ENCODE peak calls at places on chromosomes 2 and 18, in eight cellular contexts. One of them, this sample, is unnamed.
A peak's percentile ranks its signal among the peaks of the same experiment; 100 is the strongest.

GRCh38 chr2:211665299-211665698 is 873.3 kb downstream of the ERBB4 start:
- DNase-seq in astrocyte of the spinal cord: no peak
- DNase-seq in Right ventricle myocardium superior: no peak
- DNase-seq in left cardiac atrium: no peak
- DNase-seq in A549: no peak
- DNase-seq in brain pericyte: no peak
- DNase-seq in pancreas: no peak
- DNase-seq in CD8-positive, alpha-beta memory T cell: no peak
- DNase-seq in this sample: no peak

GRCh38 chr2:100691846-100692245 is 128.1 kb upstream of the NPAS2 start:
- DNase-seq in astrocyte of the spinal cord: no peak
- DNase-seq in Right ventricle myocardium superior: no peak
- DNase-seq in left cardiac atrium: no peak
- DNase-seq in A549: no peak
- DNase-seq in brain pericyte: no peak
- DNase-seq in pancreas: no peak
- DNase-seq in CD8-positive, alpha-beta memory T cell: no peak
- DNase-seq in this sample: no peak

GRCh38 chr2:73897240-73897583 is 4.4 kb downstream of the ACTG2 start:
- DNase-seq in astrocyte of the spinal cord: no peak
- DNase-seq in Right ventricle myocardium superior: no peak
- DNase-seq in left cardiac atrium: no peak
- DNase-seq in A549: no peak
- DNase-seq in brain pericyte: no peak
- DNase-seq in pancreas: no peak
- DNase-seq in CD8-positive, alpha-beta memory T cell: no peak
- DNase-seq in this sample: no peak

GRCh38 chr2:8572712-8573233 is 109.1 kb upstream of the ID2 start:
- DNase-seq in astrocyte of the spinal cord: no peak
- DNase-seq in Right ventricle myocardium superior: no peak
- DNase-seq in left cardiac atrium: no peak
- DNase-seq in A549: no peak
- DNase-seq in brain pericyte: no peak
- DNase-seq in pancreas: no peak
- DNase-seq in CD8-positive, alpha-beta memory T cell: no peak
- DNase-seq in this sample: no peak

GRCh38 chr2:172578860-172579512 is 23.1 kb downstream of the PDK1 start:
- DNase-seq in astrocyte of the spinal cord: no peak
- DNase-seq in Right ventricle myocardium superior: no peak
- DNase-seq in left cardiac atrium: no peak
- DNase-seq in A549: no peak
- DNase-seq in brain pericyte: no peak
- DNase-seq in pancreas: no peak
- DNase-seq in CD8-positive, alpha-beta memory T cell: no peak
- DNase-seq in this sample: no peak

GRCh38 chr18:42245137-42245536 is 290.1 kb downstream of the PIK3C3 start:
- DNase-seq in astrocyte of the spinal cord: no peak
- DNase-seq in Right ventricle myocardium superior: no peak
- DNase-seq in left cardiac atrium: no peak
- DNase-seq in A549: no peak
- DNase-seq in brain pericyte: no peak
- DNase-seq in pancreas: no peak
- DNase-seq in CD8-positive, alpha-beta memory T cell: no peak
- DNase-seq in this sample: no peak

GRCh38 chr2:64853894-64854293 is 135.3 kb upstream of the SLC1A4 start:
- DNase-seq in astrocyte of the spinal cord: no peak
- DNase-seq in Right ventricle myocardium superior: no peak
- DNase-seq in left cardiac atrium: no peak
- DNase-seq in A549: no peak
- DNase-seq in brain pericyte: no peak
- DNase-seq in pancreas: no peak
- DNase-seq in CD8-positive, alpha-beta memory T cell: no peak
- DNase-seq in this sample: no peak

GRCh38 chr2:221285156-221285555 is 286.9 kb downstream of the EPHA4 start:
- DNase-seq in astrocyte of the spinal cord: peak; percentile 10
- DNase-seq in Right ventricle myocardium superior: no peak
- DNase-seq in left cardiac atrium: no peak
- DNase-seq in A549: no peak
- DNase-seq in brain pericyte: no peak
- DNase-seq in pancreas: no peak
- DNase-seq in CD8-positive, alpha-beta memory T cell: no peak
- DNase-seq in this sample: no peak

GRCh38 chr18:35592298-35592697 is 10.8 kb downstream of the GALNT1 start:
- DNase-seq in astrocyte of the spinal cord: no peak
- DNase-seq in Right ventricle myocardium superior: no peak
- DNase-seq in left cardiac atrium: no peak
- DNase-seq in A549: no peak
- DNase-seq in brain pericyte: no peak
- DNase-seq in pancreas: no peak
- DNase-seq in CD8-positive, alpha-beta memory T cell: no peak
- DNase-seq in this sample: no peak

GRCh38 chr2:239177325-239177724 is 223.5 kb downstream of the HDAC4 start:
- DNase-seq in astrocyte of the spinal cord: no peak
- DNase-seq in Right ventricle myocardium superior: no peak
- DNase-seq in left cardiac atrium: peak; percentile 8
- DNase-seq in A549: no peak
- DNase-seq in brain pericyte: no peak
- DNase-seq in pancreas: peak; percentile 11
- DNase-seq in CD8-positive, alpha-beta memory T cell: no peak
- DNase-seq in this sample: no peak

GRCh38 chr2:166831930-166832329 is 56.4 kb upstream of the XIRP2 start:
- DNase-seq in astrocyte of the spinal cord: no peak
- DNase-seq in Right ventricle myocardium superior: no peak
- DNase-seq in left cardiac atrium: no peak
- DNase-seq in A549: no peak
- DNase-seq in brain pericyte: no peak
- DNase-seq in pancreas: no peak
- DNase-seq in CD8-positive, alpha-beta memory T cell: no peak
- DNase-seq in this sample: no peak

This sample was measured in natural killer cell treated with Interleukin-12 subunit alpha and Interleukin-12 subunit beta and Interleukin-15 and Interleukin-18, amount 100 ng/mL, for 72 hours.